ENCODE peak calls at places on chromosomes 11 and 22, in six cellular contexts. V is right cardiac atrium, A is coronary artery, G is activated T-cell treated with anti-CD3 and anti-CD28 coated beads for 48 hours, S is NCI-H2107, J is H54. C is an unnamed sample.
A peak's percentile ranks its signal among the peaks of the same experiment; 100 is the strongest.

GRCh38 chr11:1523077-1523476 is 36.5 kb upstream of the MOB2 start:
- DNase-seq in V (no peak), S (no peak), G (no peak), J (no peak), A (no peak), C (peak; percentile 49)

GRCh38 chr11:133938166-133938565 is 18.6 kb downstream of the IGSF9B start:
- DNase-seq in J (no peak), V (no peak), G (no peak), S (no peak), A (no peak), C (peak; percentile 56)

GRCh38 chr11:12066799-12067508 is 43.4 kb upstream of the MICAL2 start:
- DNase-seq in J (no peak), S (peak; percentile 37), V (no peak), A (no peak), G (no peak), C (no peak)

GRCh38 chr11:2791521-2792375 is 92.0 kb upstream of the KCNQ1OT1 start:
- DNase-seq in S (no peak), A (peak; percentile 74), J (no peak), V (peak; percentile 71), G (no peak), C (peak; percentile 62)

GRCh38 chr11:4025248-4025956 is 69.2 kb upstream of the RRM1 start:
- DNase-seq in G (no peak), A (no peak), V (no peak), S (no peak), J (no peak), C (no peak)

GRCh38 chr11:98099371-98099770 is 921.4 kb upstream of the CNTN5 start:
- DNase-seq in A (no peak), J (no peak), G (no peak), S (no peak), V (no peak), C (no peak)

GRCh38 chr22:22666307-22667091 is 22.1 kb downstream of the GGTLC2 start:
- DNase-seq in G (peak; percentile 18), S (no peak), V (no peak), A (no peak), J (no peak), C (no peak)

GRCh38 chr11:116714902-116715301 is 57.9 kb downstream of the BUD13 start:
- DNase-seq in J (no peak), S (no peak), V (no peak), A (no peak), G (no peak), C (no peak)

GRCh38 chr22:27875951-27876350 is 43.1 kb downstream of the PITPNB start:
- DNase-seq in V (no peak), G (no peak), A (no peak), S (no peak), J (no peak), C (no peak)

GRCh38 chr22:44648821-44649566 is 53.0 kb upstream of the PRR5 start:
- DNase-seq in A (no peak), V (peak; percentile 36), J (no peak), S (no peak), G (no peak), C (no peak)

GRCh38 chr11:86991341-86991740 is 36.1 kb upstream of the FZD4 start:
- DNase-seq in A (no peak), J (no peak), G (no peak), S (no peak), V (no peak), C (no peak)

GRCh38 chr11:58006940-58007339 is 16.7 kb upstream of the OR9Q1 start:
- DNase-seq in S (no peak), G (no peak), V (no peak), J (peak; percentile 35), A (no peak), C (no peak)

GRCh38 chr11:6862961-6863360 is at the start of gene OR10A2:
- DNase-seq in G (no peak), J (no peak), A (no peak), V (no peak), S (no peak), C (no peak)

GRCh38 chr11:47552086-47552580 is 799 bp downstream of the CELF1 start:
- DNase-seq in J (no peak), G (no peak), S (peak; percentile 12), V (peak; percentile 36), A (no peak), C (no peak)

GRCh38 chr11:117072517-117073218 is 25.6 kb downstream of the SIK3 start:
- DNase-seq in J (no peak), A (no peak), V (no peak), S (no peak), G (no peak), C (no peak)

GRCh38 chr11:124743050-124743449 is 3.3 kb downstream of the NRGN start:
- DNase-seq in S (no peak), V (no peak), J (no peak), A (no peak), G (no peak), C (no peak)

GRCh38 chr11:74449369-74449931 is 17.9 kb downstream of the KCNE3 start:
- DNase-seq in S (peak; percentile 72), V (no peak), J (peak; percentile 38), G (no peak), A (no peak), C (no peak)

GRCh38 chr11:24171869-24172268 is 325.0 kb upstream of the LUZP2 start:
- DNase-seq in S (no peak), V (no peak), A (no peak), G (no peak), J (no peak), C (no peak)

GRCh38 chr22:46039531-46039930 is 62.6 kb upstream of the WNT7B start:
- DNase-seq in J (no peak), V (no peak), S (no peak), G (no peak), A (no peak), C (no peak)

C was measured in Right ventricle myocardium inferior.